ENCODE peak calls at places on chromosomes 5 and 9, in six cellular contexts. C, G, B, S, K and N are unnamed samples.

GRCh38 chr5:72366324-72366976 is 46.3 kb downstream of the PTCD2 start:
- DNase-seq in G (peak), K (peak), S (peak), B (peak), C (peak), N (no peak)

GRCh38 chr9:21506910-21507795 is 25.0 kb upstream of the IFNE start:
- DNase-seq in C (peak), G (peak), S (peak), B (no peak), K (no peak), N (peak)

GRCh38 chr9:105887679-105888078 is 193.3 kb downstream of the TMEM38B start:
- DNase-seq in B (no peak), K (no peak), G (no peak), C (no peak), S (no peak), N (no peak)

GRCh38 chr5:149203896-149204544 is 62.7 kb downstream of the ABLIM3 start:
- DNase-seq in B (no peak), K (no peak), C (peak), S (no peak), G (peak), N (no peak)

GRCh38 chr9:19104528-19105282 is 2.0 kb upstream of the HAUS6 start:
- DNase-seq in G (peak), C (peak), B (no peak), K (no peak), S (no peak), N (no peak)

GRCh38 chr9:79302569-79302968 is 269.2 kb upstream of the TLE4 start:
- DNase-seq in C (no peak), S (no peak), B (no peak), G (no peak), K (no peak), N (no peak)

GRCh38 chr5:124231794-124232193 is 514.6 kb downstream of the ZNF608 start:
- DNase-seq in G (no peak), C (no peak), S (no peak), B (no peak), K (no peak), N (no peak)

GRCh38 chr9:99878651-99879050 is 27.8 kb upstream of the STX17 start:
- DNase-seq in S (no peak), G (no peak), B (no peak), C (no peak), K (no peak), N (no peak)

GRCh38 chr9:18791074-18791473 is 241.9 kb downstream of the SAXO1 start:
- DNase-seq in B (peak), S (peak), G (peak), C (peak), K (no peak), N (no peak)

GRCh38 chr5:172235132-172235780 is 41.3 kb downstream of the EFCAB9 start:
- DNase-seq in K (no peak), G (peak), B (no peak), S (peak), C (peak), N (no peak)

GRCh38 chr5:62282951-62283446 is 23.0 kb upstream of the KIF2A start:
- DNase-seq in C (no peak), B (no peak), S (no peak), G (no peak), K (no peak), N (no peak)
- TF ChIP-seq CTCF in C (no peak), B (no peak), S (no peak), G (no peak), K (no peak), N (no peak)

GRCh38 chr9:98808879-98809278 is 1.4 kb downstream of the GALNT12 start:
- DNase-seq in C (no peak), G (no peak), K (no peak), B (no peak), S (no peak), N (no peak)

GRCh38 chr9:98807070-98807810 is at the start of gene GALNT12:
- DNase-seq in G (no peak), S (no peak), C (peak), K (no peak), B (peak), N (no peak)

GRCh38 chr9:98809311-98810105 is 2.0 kb downstream of the GALNT12 start:
- DNase-seq in S (peak), G (no peak), K (no peak), C (peak), B (peak), N (peak)

GRCh38 chr9:98807811-98808195 is 333 bp downstream of the GALNT12 start:
- DNase-seq in C (no peak), G (no peak), K (no peak), S (no peak), B (peak), N (no peak)

DNA sequence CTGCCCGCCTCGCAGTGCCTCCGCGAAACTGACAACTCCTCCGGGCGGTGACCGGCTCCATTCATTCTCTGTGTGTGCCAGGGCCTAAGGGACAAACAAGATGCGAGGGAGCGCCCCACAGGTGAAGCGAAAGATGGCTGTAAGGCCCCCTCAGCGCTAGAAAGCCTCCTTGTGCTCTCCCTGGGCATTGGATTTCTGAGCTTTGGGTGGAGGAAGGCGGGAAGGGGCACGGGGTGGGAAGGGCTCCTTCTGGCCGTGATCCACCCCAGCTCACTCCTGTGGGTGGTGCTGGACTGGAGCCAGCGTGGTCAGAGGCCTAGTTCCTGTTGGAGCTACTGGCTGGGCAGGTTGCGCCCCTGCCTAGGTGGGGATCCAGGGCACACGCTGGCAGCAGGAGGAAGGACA is 943 bp downstream of the GALNT12 start:
- DNase-seq in C (peak), K (no peak), B (peak), G (no peak), S (no peak), N (peak)
- H3K4me3 ChIP-seq in C (peak), K (peak), B (peak), G (peak), S (peak), N (peak)

DNA sequence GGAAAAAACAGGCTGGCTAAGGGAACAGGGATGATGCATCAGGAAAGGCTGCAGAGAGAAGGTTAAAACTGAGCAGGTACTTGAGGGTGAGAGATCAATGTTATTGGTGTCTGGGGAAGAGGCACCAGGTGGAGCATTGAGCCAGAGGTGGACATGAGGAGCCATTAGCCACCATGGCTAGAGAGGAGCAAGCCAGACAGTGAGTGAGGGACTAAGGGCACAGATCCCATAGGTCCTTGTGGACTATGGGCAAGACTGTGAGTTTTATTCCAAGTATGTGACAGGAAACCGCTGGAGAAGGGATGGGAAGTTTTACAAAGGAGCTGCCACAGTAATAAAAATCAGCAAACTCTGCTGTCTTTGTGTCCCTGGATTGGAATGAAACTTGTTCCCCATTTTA is 349.9 kb downstream of the ENC1 start:
- DNase-seq in C (no peak), S (no peak), G (no peak), B (no peak), K (no peak), N (no peak)
- TF ChIP-seq CTCF in C (no peak), S (no peak), G (no peak), B (no peak), K (peak), N (no peak)

GRCh38 chr5:2992806-2993205 is 241.3 kb upstream of the IRX2 start:
- DNase-seq in C (no peak), S (no peak), K (no peak), G (no peak), B (no peak), N (no peak)
- H3K4me3 ChIP-seq in C (no peak), S (no peak), K (no peak), G (no peak), B (no peak), N (no peak)

GRCh38 chr9:133349965-133350624 is 2.1 kb downstream of the RPL7A start:
- DNase-seq in K (no peak), B (no peak), S (no peak), G (no peak), C (no peak), N (no peak)

GRCh38 chr9:133353548-133353947 is 2.7 kb downstream of the SURF1 start:
- DNase-seq in K (no peak), G (no peak), C (no peak), S (no peak), B (no peak), N (no peak)

GRCh38 chr9:133352635-133353340 is 3.5 kb downstream of the SURF1 start:
- DNase-seq in S (no peak), G (no peak), K (no peak), C (no peak), B (no peak), N (no peak)

GRCh38 chr9:133351526-133351907 is 3.5 kb downstream of the RPL7A start:
- DNase-seq in C (no peak), K (no peak), S (no peak), B (no peak), G (no peak), N (no peak)

GRCh38 chr9:133351908-133352634 is 4.1 kb downstream of the RPL7A start:
- DNase-seq in K (no peak), S (peak), G (peak), B (peak), C (peak), N (no peak)
- TF ChIP-seq CTCF in K (peak), S (peak), G (peak), B (peak), C (peak), N (peak)